ENCODE peak calls at places on chromosomes 13 and 19, in six cellular contexts. Z, U, I, E, T and C are unnamed samples.

GRCh38 chr13:47672245-47672975 is 328.7 kb downstream of the SUCLA2 start:
- DNase-seq in Z (no peak), U (no peak), I (no peak), E (peak; percentile 62), T (no peak), C (no peak)

GRCh38 chr19:33096005-33096404 is 15.0 kb downstream of the GPATCH1 start:
- DNase-seq in Z (no peak), U (no peak), I (no peak), E (no peak), T (no peak), C (no peak)

GRCh38 chr13:42751693-42752092 is 29.7 kb upstream of the FAM216B start:
- DNase-seq in Z (no peak), U (no peak), I (no peak), E (no peak), T (no peak), C (no peak)

GRCh38 chr19:33436360-33437345 is 63.1 kb downstream of the CEBPG start:
- DNase-seq in Z (no peak), U (no peak), I (peak; percentile 39), E (no peak), T (no peak), C (no peak)

GRCh38 chr13:105774739-105775460 is 760.6 kb downstream of the EFNB2 start:
- DNase-seq in Z (no peak), U (no peak), I (no peak), E (no peak), T (no peak), C (no peak)

GRCh38 chr19:52270266-52270885 is 989 bp downstream of the ZNF766 start:
- DNase-seq in Z (no peak), U (no peak), I (no peak), E (peak; percentile 44), T (peak; percentile 10), C (no peak)

GRCh38 chr13:42720116-42720857 is 61.1 kb upstream of the FAM216B start:
- DNase-seq in Z (peak; percentile 63), U (peak; percentile 26), I (no peak), E (peak; percentile 99), T (peak; percentile 7), C (no peak)

GRCh38 chr19:42255766-42256750 is 1.1 kb upstream of the ERF start:
- DNase-seq in Z (peak; percentile 66), U (peak; percentile 63), I (no peak), E (no peak), T (no peak), C (peak; percentile 83)

GRCh38 chr13:73803997-73804396 is 330.2 kb downstream of the KLF12 start:
- DNase-seq in Z (no peak), U (no peak), I (no peak), E (no peak), T (no peak), C (no peak)

GRCh38 chr13:93727301-93728141 is 500.9 kb downstream of the GPC6 start:
- DNase-seq in Z (no peak), U (no peak), I (no peak), E (no peak), T (no peak), C (no peak)

GRCh38 chr13:110716235-110716505 is 2.7 kb downstream of the ING1 start:
- DNase-seq in Z (peak; percentile 56), U (peak; percentile 70), I (peak; percentile 63), E (peak; percentile 23), T (peak; percentile 40), C (peak; percentile 37)

GRCh38 chr13:29925457-29925856 is 75.0 kb upstream of the UBL3 start:
- DNase-seq in Z (peak; percentile 82), U (peak; percentile 82), I (peak; percentile 81), E (peak; percentile 86), T (no peak), C (peak; percentile 80)

GRCh38 chr19:4066176-4066606 is 508 bp downstream of the ZBTB7A start:
- DNase-seq in Z (no peak), U (peak; percentile 60), I (no peak), E (no peak), T (peak; percentile 73), C (peak; percentile 69)

GRCh38 chr13:30923423-30923822 is 9.0 kb upstream of the TEX26 start:
- DNase-seq in Z (no peak), U (no peak), I (no peak), E (no peak), T (no peak), C (no peak)

GRCh38 chr13:52141299-52141698 is 12.4 kb upstream of the NEK5 start:
- DNase-seq in Z (no peak), U (no peak), I (no peak), E (no peak), T (no peak), C (no peak)

GRCh38 chr13:43293008-43293407 is 269.6 kb downstream of the DNAJC15 start:
- DNase-seq in Z (no peak), U (no peak), I (no peak), E (no peak), T (peak; percentile 10), C (no peak)

GRCh38 chr19:58559275-58560006 is 1.0 kb upstream of the UBE2M start:
- DNase-seq in Z (peak; percentile 90), U (peak; percentile 94), I (peak; percentile 93), E (no peak), T (peak; percentile 85), C (peak; percentile 94)

GRCh38 chr13:93559718-93560117 is 333.1 kb downstream of the GPC6 start:
- DNase-seq in Z (no peak), U (no peak), I (no peak), E (no peak), T (no peak), C (no peak)

GRCh38 chr19:56139847-56140582 is 1.1 kb upstream of the ZNF444 start:
- DNase-seq in Z (no peak), U (no peak), I (no peak), E (no peak), T (peak; percentile 43), C (no peak)